ENCODE peak calls at places on chromosomes 12 and 14, in five cellular contexts. R, Z, B, H and E are unnamed samples.

GRCh38 chr12:117334855-117335587 is 26.4 kb downstream of the NOS1 start:
- DNase-seq in Z (no peak), B (no peak), H (no peak), R (no peak), E (no peak)

GRCh38 chr14:22978873-22979671 is 3.3 kb downstream of the AJUBA start:
- DNase-seq in Z (no peak), H (no peak), B (no peak), R (no peak), E (no peak)

GRCh38 chr14:73245401-73246325 is 8.4 kb downstream of the PAPLN start:
- DNase-seq in B (peak), H (peak), R (peak), Z (peak), E (no peak)

GRCh38 chr12:98343002-98343567 is 172.3 kb upstream of the TMPO start:
- DNase-seq in B (no peak), H (no peak), Z (no peak), R (no peak), E (no peak)

GRCh38 chr12:45343269-45344051 is 127.6 kb downstream of the ANO6 start:
- DNase-seq in H (no peak), Z (no peak), B (no peak), R (peak), E (no peak)

GRCh38 chr12:2262449-2262848 is 209.7 kb downstream of the CACNA1C start:
- DNase-seq in H (no peak), R (no peak), Z (no peak), B (no peak), E (no peak)

GRCh38 chr12:115354476-115354890 is 670.5 kb upstream of the TBX3 start:
- DNase-seq in R (no peak), H (no peak), Z (no peak), B (no peak), E (no peak)

GRCh38 chr12:113418213-113418879 is 3.8 kb upstream of the SDSL start:
- DNase-seq in H (no peak), Z (no peak), R (no peak), B (no peak), E (peak)

GRCh38 chr14:56131004-56131864 is 13.0 kb downstream of the PELI2 start:
- DNase-seq in H (no peak), R (no peak), B (no peak), Z (no peak), E (no peak)

GRCh38 chr12:459430-460258 is at the start of gene B4GALNT3:
- DNase-seq in H (peak), Z (no peak), R (no peak), B (peak), E (peak)